ENCODE peak calls at places on chromosome 6, in ten cellular contexts. E is Peyer's patch; U is Right ventricle myocardium superior; L is T follicular helper cell; S is stimulated activated CD4-positive, alpha-beta T cell treated with anti-CD3 and anti-CD28 coated beads, Interleukin-4, amount 100 ng/mL, for 24 hours; G is NCI-H1092 treated with DMSO at 0.1 percent for 48 hours; N is fibroblast of the aortic adventitia; Y is neuronal stem cell; V is NCI-H748 treated with DMSO at 0.1 percent for 48 hours; B is osteocyte. O is an unnamed sample.

GRCh38 chr6:137236581-137237355 is 17.6 kb upstream of the IFNGR1 start:
- DNase-seq in E (no peak), G (no peak), N (peak), Y (no peak), U (no peak), L (no peak), B (no peak), S (no peak), V (no peak), O (no peak)

GRCh38 chr6:82381278-82381677 is 17.7 kb downstream of the TPBG start:
- DNase-seq in L (no peak), G (no peak), B (no peak), Y (no peak), E (no peak), S (no peak), N (no peak), U (no peak), V (no peak), O (no peak)

GRCh38 chr6:123913858-123914257 is 110.2 kb downstream of the NKAIN2 start:
- DNase-seq in L (no peak), U (no peak), Y (no peak), E (no peak), G (no peak), V (no peak), B (no peak), N (no peak), S (no peak), O (no peak)

GRCh38 chr6:35089935-35090505 is 51.1 kb downstream of the TCP11 start:
- DNase-seq in S (no peak), Y (no peak), E (no peak), V (no peak), U (no peak), L (no peak), N (peak), B (peak), G (no peak), O (peak)

GRCh38 chr6:150314230-150315188 is 54.3 kb upstream of the IYD start:
- DNase-seq in N (no peak), Y (no peak), B (no peak), U (no peak), L (no peak), G (peak), V (no peak), E (no peak), S (no peak), O (no peak)

GRCh38 chr6:161035182-161035980 is 43.8 kb downstream of the MAP3K4 start:
- DNase-seq in S (no peak), Y (no peak), V (no peak), U (no peak), E (no peak), L (no peak), G (no peak), B (no peak), N (no peak), O (no peak)

GRCh38 chr6:142350309-142350708 is 48.5 kb downstream of the ADGRG6 start:
- DNase-seq in Y (no peak), V (no peak), N (no peak), G (no peak), U (no peak), E (no peak), S (no peak), L (no peak), B (no peak), O (no peak)

GRCh38 chr6:32679501-32679900 is 13.0 kb upstream of the HLA-DQB1 start:
- DNase-seq in L (no peak), E (no peak), S (no peak), U (no peak), V (no peak), G (no peak), Y (no peak), N (no peak), B (no peak), O (no peak)

GRCh38 chr6:33607784-33608161 is 13.3 kb upstream of the ITPR3 start:
- DNase-seq in U (no peak), Y (no peak), L (no peak), E (peak), B (no peak), G (no peak), S (peak), N (no peak), V (no peak), O (peak)

GRCh38 chr6:135935951-135936601 is 84.6 kb downstream of the PDE7B start:
- DNase-seq in Y (no peak), B (no peak), N (peak), G (peak), V (peak), E (no peak), L (no peak), S (no peak), U (no peak), O (no peak)

GRCh38 chr6:11009353-11009752 is 34.8 kb downstream of the ELOVL2 start:
- DNase-seq in N (peak), G (no peak), E (no peak), S (no peak), Y (no peak), L (no peak), B (no peak), U (no peak), V (no peak), O (no peak)

GRCh38 chr6:35675871-35676459 is 12.8 kb downstream of the FKBP5 start:
- DNase-seq in Y (no peak), S (no peak), E (no peak), U (no peak), G (no peak), N (no peak), V (no peak), L (no peak), B (no peak), O (no peak)

GRCh38 chr6:142846883-142847287 is 98.1 kb downstream of the HIVEP2 start:
- DNase-seq in V (no peak), L (no peak), Y (no peak), N (peak), U (peak), S (no peak), G (no peak), B (no peak), E (no peak), O (no peak)

GRCh38 chr6:149271348-149272340 is 45.9 kb upstream of the TAB2 start:
- DNase-seq in S (peak), U (no peak), L (no peak), G (no peak), E (no peak), N (no peak), V (no peak), B (no peak), Y (no peak), O (peak)

O was measured in activated CD4-positive, alpha-beta memory T cell treated with anti-CD3 and anti-CD28 coated beads, Interleukin-2, amount 10 ng/mL, durations not matched to agents 7 days and 5 days.